ENCODE peak calls at places on chromosome 4, in ten cellular contexts. R is ureter; A is OCI-LY7; L is fibroblast of the aortic adventitia; P is stimulated activated CD4-positive, alpha-beta T cell treated with anti-CD3 and anti-CD28 coated beads, TNF-alpha, amount 100 ng/mL, for 4 hours; Q is endothelial cell; U is brain microvascular endothelial cell; H is NCI-H2171 treated with DMSO at 0.1 percent for 48 hours; Z is activated gamma-delta T cell treated with Interleukin-2 at 50 U/mL for 16 hours; J is caudate nucleus. E is an unnamed sample.

GRCh38 chr4:48041535-48042137 is 25.1 kb downstream of the NIPAL1 start:
- DNase-seq in R (no peak), A (no peak), L (no peak), P (no peak), Q (no peak), U (no peak), H (no peak), Z (no peak), J (no peak), E (no peak)

GRCh38 chr4:7004331-7004730 is 38.8 kb upstream of the TADA2B start:
- DNase-seq in R (no peak), A (no peak), L (no peak), P (no peak), Q (no peak), U (no peak), H (no peak), Z (no peak), J (no peak), E (no peak)

GRCh38 chr4:187283306-187283705 is 559.6 kb upstream of the FAT1 start:
- DNase-seq in R (no peak), A (no peak), L (no peak), P (no peak), Q (no peak), U (no peak), H (no peak), Z (no peak), J (no peak), E (no peak)

GRCh38 chr4:66052426-66052825 is 382.1 kb upstream of the EPHA5 start:
- DNase-seq in R (no peak), A (no peak), L (peak), P (no peak), Q (no peak), U (no peak), H (no peak), Z (no peak), J (no peak), E (no peak)

GRCh38 chr4:139902328-139903217 is 237.0 kb downstream of the MGST2 start:
- DNase-seq in R (no peak), A (no peak), L (no peak), P (no peak), Q (no peak), U (no peak), H (no peak), Z (no peak), J (no peak), E (no peak)

GRCh38 chr4:48343531-48343930 is 2.2 kb downstream of the SLAIN2 start:
- DNase-seq in R (no peak), A (no peak), L (peak), P (no peak), Q (no peak), U (no peak), H (no peak), Z (no peak), J (no peak), E (no peak)

GRCh38 chr4:1360423-1361283 is 13.6 kb downstream of the UVSSA start:
- DNase-seq in R (no peak), A (no peak), L (no peak), P (no peak), Q (no peak), U (peak), H (no peak), Z (no peak), J (no peak), E (no peak)

GRCh38 chr4:37745946-37746345 is 59.8 kb upstream of the RELL1 start:
- DNase-seq in R (no peak), A (no peak), L (peak), P (no peak), Q (no peak), U (no peak), H (no peak), Z (no peak), J (no peak), E (no peak)